ENCODE peak calls at places on chromosomes 6 and 20, in ten cellular contexts. Z is aorta, S is astrocyte, V is SJCRH30, G is adrenal gland, Y is cardiac muscle cell, X is neural progenitor cell, B is small intestine, O is ovary, L is tibial nerve. E is an unnamed sample. For H3K9me3, the result is how much of the 10 kb centered on the place peaks cover.

GRCh38 chr20:24990810-24991252 is 1.7 kb downstream of the APMAP start:
- DNase-seq in O (no peak), S (no peak), Z (no peak), B (no peak), V (no peak), Y (no peak), X (no peak), G (peak), L (no peak), E (no peak)

GRCh38 chr6:161130606-161131005 is 139.0 kb downstream of the MAP3K4 start:
- DNase-seq in Y (no peak), V (no peak), G (no peak), B (no peak), S (no peak), Z (no peak), X (no peak), O (no peak), L (no peak), E (no peak)

GRCh38 chr6:163324928-163325784 is 89.4 kb upstream of the QKI start:
- DNase-seq in Z (peak), O (no peak), B (no peak), L (peak), V (peak), Y (no peak), X (no peak), G (no peak), S (peak), E (peak)

GRCh38 chr6:154425034-154425433 is 68.4 kb upstream of the IPCEF1 start:
- DNase-seq in V (no peak), G (no peak), O (no peak), X (no peak), S (no peak), Y (no peak), B (no peak), Z (no peak), L (no peak), E (no peak)

GRCh38 chr20:3744806-3745685 is 12.6 kb downstream of the HSPA12B start:
- DNase-seq in V (peak), X (peak), G (peak), L (peak), O (peak), Y (peak), Z (peak), B (peak), S (peak), E (no peak)

GRCh38 chr6:70304611-70305010 is 1.7 kb upstream of the COL9A1 start:
- DNase-seq in B (no peak), X (no peak), Z (no peak), G (no peak), Y (no peak), L (no peak), V (peak), O (no peak), S (no peak), E (no peak)

GRCh38 chr20:4102381-4102780 is 87.0 kb upstream of the RNF24 start:
- DNase-seq in Z (no peak), Y (no peak), G (peak), S (peak), O (no peak), V (peak), X (no peak), L (no peak), B (no peak), E (peak)

GRCh38 chr20:44582321-44583025 is at the start of gene PKIG:
- DNase-seq in O (peak), V (peak), G (peak), X (peak), Y (no peak), Z (no peak), S (peak), B (no peak), L (peak), E (peak)

GRCh38 chr6:34053721-34054120 is 92.2 kb downstream of the GRM4 start:
- DNase-seq in S (no peak), Y (no peak), V (no peak), G (no peak), B (peak), L (no peak), O (no peak), X (no peak), Z (no peak), E (no peak)

GRCh38 chr6:108438918-108439317 is 121.8 kb upstream of the FOXO3 start:
- DNase-seq in O (no peak), L (no peak), B (no peak), Y (no peak), G (no peak), X (no peak), S (peak), V (no peak), Z (no peak), E (no peak)

GRCh38 chr20:63098195-63098810 is 91.5 kb upstream of the BHLHE23 start:
- DNase-seq in O (no peak), G (no peak), X (no peak), L (no peak), S (no peak), B (no peak), Z (peak), Y (no peak), V (no peak), E (no peak)

GRCh38 chr6:110875548-110876169 is 1.1 kb downstream of the AMD1 start:
- DNase-seq in Y (peak), Z (peak), X (peak), B (peak), S (no peak), L (no peak), G (peak), V (peak), O (peak), E (peak)

GRCh38 chr20:37526238-37526838 is 1.3 kb downstream of the BLCAP start:
- DNase-seq in O (no peak), Y (peak), X (peak), G (peak), B (peak), L (no peak), Z (no peak), S (peak), V (peak), E (peak)

GRCh38 chr20:12764053-12764452 is 244.7 kb upstream of the SPTLC3 start:
- DNase-seq in Y (no peak), Z (no peak), B (no peak), X (no peak), V (no peak), O (no peak), G (no peak), S (no peak), L (no peak), E (no peak)

GRCh38 chr20:11891827-11892521 is 25.7 kb upstream of the BTBD3 start:
- DNase-seq in S (peak), Y (peak), V (peak), Z (peak), G (peak), O (peak), B (peak), X (peak), L (peak), E (peak)

GRCh38 chr6:139109558-139109957 is 25.3 kb upstream of the HECA start:
- DNase-seq in V (peak), X (peak), L (no peak), Y (peak), B (peak), O (no peak), S (no peak), Z (no peak), G (no peak), E (no peak)

GRCh38 chr20:39516964-39517363 is 554.8 kb downstream of the DHX35 start:
- DNase-seq in V (no peak), S (no peak), O (no peak), Y (no peak), L (no peak), B (no peak), X (no peak), Z (no peak), G (no peak), E (no peak)

DNA sequence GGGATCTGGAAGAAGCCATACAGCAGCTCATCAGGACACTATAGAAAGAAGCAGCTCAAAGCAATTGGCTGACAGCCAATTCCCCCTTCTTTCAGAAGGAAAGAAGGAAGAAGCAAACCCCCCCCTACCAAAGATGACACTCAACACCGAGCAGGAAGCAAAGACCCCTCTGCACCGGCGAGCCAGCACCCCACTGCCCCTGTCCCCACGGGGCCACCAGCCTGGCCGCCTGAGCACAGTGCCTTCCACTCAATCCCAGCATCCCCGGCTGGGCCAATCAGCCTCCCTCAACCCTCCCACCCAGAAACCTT is 1.2 kb downstream of the REM1 start:
- DNase-seq in S (no peak), X (no peak), B (no peak), G (no peak), Z (no peak), L (no peak), V (no peak), Y (no peak), O (no peak), E (no peak)
- H3K9me3 ChIP-seq in S (under half), X (under half), B (under half), G (under half), Z (under half), L (under half), V (under half), Y (under half), O (under half), E (under half)

GRCh38 chr6:55866110-55866509 is 9.3 kb downstream of the BMP5 start:
- DNase-seq in Y (no peak), B (no peak), Z (no peak), V (no peak), S (no peak), O (no peak), G (no peak), L (no peak), X (no peak), E (no peak)
- H3K4me3 ChIP-seq in Y (peak), B (no peak), Z (no peak), V (no peak), S (no peak), O (no peak), G (no peak), L (no peak), X (no peak), E (no peak)

GRCh38 chr20:31440012-31440659 is at the start of gene DEFB123:
- DNase-seq in O (no peak), Y (no peak), B (no peak), V (no peak), G (no peak), S (no peak), X (no peak), L (no peak), Z (no peak), E (no peak)
- H3K9me3 ChIP-seq in O (under half), Y (under half), B (under half), V (under half), G (under half), S (under half), X (under half), L (under half), Z (under half), E (under half)

DNA sequence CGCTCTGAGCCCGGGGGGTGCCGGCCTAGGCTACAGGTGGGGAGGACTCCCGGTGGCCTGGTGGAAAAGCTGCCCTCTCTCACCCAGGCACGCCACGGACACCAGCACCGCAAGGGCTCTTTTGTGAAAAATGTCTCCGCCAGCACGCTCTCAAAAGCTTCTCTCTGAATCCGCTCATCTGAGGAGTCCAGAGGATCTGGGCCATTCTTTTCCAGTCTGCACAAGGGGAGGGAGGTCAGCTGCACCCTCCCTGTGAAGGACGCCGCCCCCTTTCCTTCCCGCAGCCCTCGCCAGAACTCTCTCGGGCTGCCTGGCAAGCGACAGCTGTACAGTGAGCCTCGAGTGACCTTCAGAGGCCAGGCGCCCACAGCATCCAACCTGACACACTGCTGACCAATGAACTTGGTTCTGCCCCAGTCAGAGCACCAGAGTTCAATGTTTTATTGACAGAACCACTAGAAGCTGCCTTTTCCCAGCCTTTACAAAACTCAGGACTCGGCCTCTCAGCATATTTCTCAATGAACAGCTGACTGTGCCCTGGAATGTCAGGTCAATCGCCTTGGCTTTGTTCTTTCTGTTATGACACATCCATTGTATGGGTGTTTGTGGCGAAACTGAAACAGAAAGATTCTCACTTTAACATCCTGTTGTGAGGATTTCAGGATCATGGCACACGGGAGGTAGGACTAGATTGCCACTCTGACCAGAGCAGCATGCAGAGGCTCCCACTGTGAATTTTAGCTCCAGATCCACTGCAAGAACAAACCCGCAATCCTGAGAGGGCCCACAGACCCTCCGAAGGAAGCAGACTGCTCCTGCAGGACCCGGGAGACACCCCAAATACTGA is 26.7 kb downstream of the SERPINB9 start:
- DNase-seq in S (peak), G (peak), B (peak), O (peak), Y (peak), L (peak), X (peak), V (peak), Z (peak), E (peak)
- H3K4me3 ChIP-seq in S (peak), G (peak), B (peak), O (peak), Y (no peak), L (peak), X (peak), V (peak), Z (peak), E (peak)

GRCh38 chr20:56014998-56015397 is 9.7 kb upstream of the CBLN4 start:
- DNase-seq in L (no peak), B (no peak), X (no peak), V (no peak), O (no peak), Y (no peak), S (no peak), Z (no peak), G (no peak), E (no peak)
- H3K9me3 ChIP-seq in L (under half), B (under half), X (under half), V (under half), O (under half), Y (under half), S (under half), Z (under half), G (under half), E (under half)

GRCh38 chr6:144583614-144583954 is 298.4 kb downstream of the UTRN start:
- DNase-seq in G (no peak), V (no peak), L (no peak), O (no peak), Y (no peak), Z (no peak), X (no peak), B (no peak), S (no peak), E (no peak)
- H3K4me3 ChIP-seq in G (no peak), V (no peak), L (no peak), O (no peak), Y (peak), Z (no peak), X (peak), B (no peak), S (peak), E (peak)

E was measured in adipocyte.